ENCODE peak calls at places on chromosomes 3 and 15, in six cellular contexts. S is foreskin fibroblast, E is BJ, P is aorta, F is choroid plexus epithelial cell, D is skeletal muscle cell. A is an unnamed sample.

GRCh38 chr3:4906107-4906621 is 73.1 kb upstream of the BHLHE40 start:
- DNase-seq in S (no peak), E (no peak), P (no peak), F (peak), D (peak), A (peak)

GRCh38 chr3:10198761-10199688 is 34.3 kb downstream of the IRAK2 start:
- DNase-seq in S (no peak), E (no peak), P (peak), F (peak), D (peak), A (peak)

GRCh38 chr15:90680371-90680935 is 36.7 kb upstream of the BLM start:
- DNase-seq in S (peak), E (peak), P (peak), F (peak), D (peak), A (peak)

GRCh38 chr3:29347412-29347811 is 66.5 kb downstream of the RBMS3 start:
- DNase-seq in S (no peak), E (no peak), P (no peak), F (no peak), D (no peak), A (no peak)

GRCh38 chr3:9194509-9195184 is 54.8 kb downstream of the SRGAP3 start:
- DNase-seq in S (no peak), E (no peak), P (no peak), F (no peak), D (no peak), A (no peak)

GRCh38 chr15:80186597-80186996 is 33.8 kb downstream of the FAH start:
- DNase-seq in S (no peak), E (no peak), P (no peak), F (no peak), D (no peak), A (no peak)

GRCh38 chr15:48579945-48580671 is 65.4 kb downstream of the FBN1 start:
- DNase-seq in S (no peak), E (no peak), P (no peak), F (peak), D (no peak), A (peak)

GRCh38 chr3:71001303-71001702 is 582.2 kb downstream of the FOXP1 start:
- DNase-seq in S (no peak), E (no peak), P (no peak), F (peak), D (no peak), A (no peak)

GRCh38 chr3:116161570-116162290 is 283.6 kb downstream of the LSAMP start:
- DNase-seq in S (no peak), E (no peak), P (no peak), F (no peak), D (no peak), A (no peak)

GRCh38 chr3:178097576-178097975 is 438.7 kb upstream of the KCNMB2 start:
- DNase-seq in S (peak), E (peak), P (no peak), F (peak), D (peak), A (peak)

GRCh38 chr15:65666257-65666656 is 44.5 kb downstream of the SLC24A1 start:
- DNase-seq in S (peak), E (peak), P (no peak), F (peak), D (no peak), A (peak)

GRCh38 chr15:70169147-70169546 is 71.4 kb upstream of the TLE3 start:
- DNase-seq in S (no peak), E (no peak), P (no peak), F (no peak), D (no peak), A (no peak)

GRCh38 chr3:14147063-14147435 is 22.2 kb downstream of the TMEM43 start:
- DNase-seq in S (no peak), E (no peak), P (no peak), F (no peak), D (no peak), A (no peak)

GRCh38 chr3:16476636-16477035 is 36.9 kb downstream of the RFTN1 start:
- DNase-seq in S (peak), E (peak), P (no peak), F (peak), D (peak), A (peak)

GRCh38 chr3:141643816-141644215 is 94.3 kb upstream of the RNF7 start:
- DNase-seq in S (no peak), E (no peak), P (no peak), F (no peak), D (no peak), A (no peak)

GRCh38 chr3:128466840-128467541 is at the start of gene DNAJB8:
- DNase-seq in S (no peak), E (no peak), P (no peak), F (no peak), D (no peak), A (no peak)

GRCh38 chr3:11641683-11642407 is 1.9 kb downstream of the VGLL4 start:
- DNase-seq in S (peak), E (peak), P (no peak), F (peak), D (no peak), A (peak)

GRCh38 chr3:186596568-186597287 is 16.1 kb upstream of the AHSG start:
- DNase-seq in S (no peak), E (no peak), P (no peak), F (peak), D (no peak), A (peak)

GRCh38 chr3:8443829-8444791 is 57.5 kb upstream of the LMCD1 start:
- DNase-seq in S (peak), E (peak), P (peak), F (peak), D (peak), A (peak)

GRCh38 chr3:139935071-139935865 is at the start of gene CLSTN2:
- DNase-seq in S (peak), E (no peak), P (peak), F (peak), D (no peak), A (peak)

GRCh38 chr3:17771177-17772048 is 29.0 kb upstream of the TBC1D5 start:
- DNase-seq in S (no peak), E (no peak), P (no peak), F (peak), D (no peak), A (peak)

GRCh38 chr15:60381148-60381788 is 16.5 kb downstream of the ANXA2 start:
- DNase-seq in S (no peak), E (no peak), P (no peak), F (no peak), D (no peak), A (peak)

GRCh38 chr3:174862101-174862500 is 3.0 kb downstream of the NAALADL2 start:
- DNase-seq in S (no peak), E (no peak), P (no peak), F (peak), D (no peak), A (no peak)

GRCh38 chr3:16102905-16103364 is 71.5 kb upstream of the GALNT15 start:
- DNase-seq in S (peak), E (peak), P (no peak), F (peak), D (peak), A (peak)

GRCh38 chr3:25384471-25384870 is 43.6 kb upstream of the RARB start:
- DNase-seq in S (no peak), E (no peak), P (no peak), F (no peak), D (no peak), A (no peak)

GRCh38 chr3:134636406-134636805 is 14.4 kb downstream of the KY start:
- DNase-seq in S (no peak), E (no peak), P (no peak), F (no peak), D (no peak), A (no peak)

GRCh38 chr15:48556159-48556897 is 89.2 kb downstream of the FBN1 start:
- DNase-seq in S (no peak), E (no peak), P (no peak), F (no peak), D (no peak), A (peak)

GRCh38 chr3:75325716-75326115 is 338.4 kb upstream of the FRG2C start:
- DNase-seq in S (no peak), E (no peak), P (no peak), F (no peak), D (no peak), A (no peak)

GRCh38 chr3:45915518-45916231 is 27.6 kb upstream of the CXCR6 start:
- DNase-seq in S (peak), E (peak), P (no peak), F (peak), D (peak), A (peak)

GRCh38 chr3:2727566-2728318 is 382.4 kb downstream of the IL5RA start:
- DNase-seq in S (no peak), E (no peak), P (no peak), F (no peak), D (no peak), A (no peak)

GRCh38 chr3:64561503-64561810 is 126.3 kb downstream of the ADAMTS9 start:
- DNase-seq in S (no peak), E (no peak), P (no peak), F (no peak), D (no peak), A (no peak)

GRCh38 chr3:100777271-100777670 is 68.0 kb downstream of the TFG start:
- DNase-seq in S (peak), E (no peak), P (no peak), F (peak), D (no peak), A (peak)

GRCh38 chr3:42660898-42661297 is 7.4 kb downstream of the ZBTB47 start:
- DNase-seq in S (no peak), E (no peak), P (no peak), F (no peak), D (no peak), A (no peak)

GRCh38 chr15:80588801-80589200 is 106.3 kb upstream of the ABHD17C start:
- DNase-seq in S (peak), E (peak), P (no peak), F (peak), D (peak), A (peak)

GRCh38 chr3:178802993-178803693 is 266.9 kb downstream of the KCNMB2 start:
- DNase-seq in S (peak), E (no peak), P (no peak), F (no peak), D (no peak), A (peak)

GRCh38 chr3:108293858-108294257 is 2.5 kb upstream of the HHLA2 start:
- DNase-seq in S (no peak), E (no peak), P (no peak), F (no peak), D (no peak), A (no peak)

GRCh38 chr15:69154684-69155083 is 5.8 kb upstream of the GLCE start:
- DNase-seq in S (peak), E (peak), P (no peak), F (peak), D (peak), A (peak)

GRCh38 chr15:70252056-70252935 is 154.6 kb upstream of the TLE3 start:
- DNase-seq in S (no peak), E (no peak), P (no peak), F (no peak), D (no peak), A (no peak)

GRCh38 chr15:88400591-88400990 is 66.6 kb downstream of the MRPL46 start:
- DNase-seq in S (no peak), E (no peak), P (no peak), F (no peak), D (no peak), A (no peak)
- H3K4me3 ChIP-seq in S (no peak), E (no peak), P (no peak), F (no peak), D (no peak), A (no peak)

GRCh38 chr3:195897081-195897852 is 11.1 kb downstream of the TNK2 start:
- DNase-seq in S (peak), E (no peak), P (peak), F (peak), D (no peak), A (peak)
- H3K4me3 ChIP-seq in S (peak), E (no peak), P (no peak), F (no peak), D (no peak), A (no peak)

GRCh38 chr3:111173328-111173900 is 101.8 kb downstream of the NECTIN3 start:
- DNase-seq in S (peak), E (no peak), P (no peak), F (peak), D (peak), A (no peak)
- H3K4me3 ChIP-seq in S (no peak), E (no peak), P (no peak), F (no peak), D (no peak), A (no peak)

DNA sequence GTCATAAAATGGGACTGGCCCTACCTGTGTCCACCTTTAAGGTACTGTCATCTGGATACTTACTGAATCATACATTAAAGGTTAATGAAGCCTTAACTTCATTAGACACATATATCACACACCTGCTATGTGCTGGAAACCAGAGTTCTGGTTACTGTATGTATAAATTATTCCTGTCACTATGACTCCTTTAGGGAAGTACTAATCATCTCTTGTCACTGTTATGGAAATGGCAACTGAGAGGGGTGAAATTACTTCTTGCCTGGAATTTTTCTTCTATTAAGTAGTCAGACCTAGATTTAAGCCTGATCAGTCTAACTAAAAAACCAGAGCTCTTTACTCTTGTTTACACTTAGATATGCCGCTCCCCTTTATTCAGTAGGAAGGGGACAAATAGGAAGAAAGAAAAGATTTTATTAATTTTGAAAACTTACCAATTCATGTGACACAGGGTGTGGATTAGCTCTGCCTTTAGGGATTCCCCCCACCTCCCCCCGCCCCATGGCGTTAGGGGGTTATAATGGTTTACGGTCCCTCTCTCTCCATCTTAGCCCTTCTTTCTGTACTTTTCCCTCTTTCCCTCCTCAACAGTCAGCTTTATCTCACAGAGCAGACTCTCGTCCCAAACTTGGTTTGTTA is 152.6 kb downstream of the KLHL25 start:
- DNase-seq in S (no peak), E (no peak), P (peak), F (no peak), D (no peak), A (no peak)
- H3K4me3 ChIP-seq in S (no peak), E (no peak), P (peak), F (no peak), D (no peak), A (no peak)

DNA sequence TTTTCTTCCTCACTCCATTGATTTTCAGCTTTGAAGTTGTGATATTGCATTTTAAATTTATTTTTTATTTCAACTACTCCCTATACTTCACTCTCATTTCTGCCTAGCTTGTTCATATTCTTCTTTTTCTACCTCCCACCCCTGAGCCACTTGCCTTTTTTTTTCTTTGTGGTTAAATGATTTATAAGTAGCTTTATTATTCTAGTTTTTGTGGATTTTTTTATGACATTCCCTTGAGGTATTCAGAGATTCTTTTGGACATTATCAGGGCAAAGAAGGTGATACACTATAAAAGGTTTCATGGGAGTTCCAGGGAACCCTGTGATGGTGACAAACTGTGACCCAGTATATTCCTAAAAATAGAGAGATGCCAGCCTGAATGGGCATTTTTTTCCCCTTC is 3.3 kb downstream of the C15orf61 start:
- DNase-seq in S (no peak), E (no peak), P (no peak), F (no peak), D (no peak), A (no peak)
- H3K4me3 ChIP-seq in S (no peak), E (no peak), P (no peak), F (no peak), D (no peak), A (no peak)

GRCh38 chr3:53775018-53775417 is 71.2 kb downstream of the CHDH start:
- DNase-seq in S (no peak), E (no peak), P (no peak), F (no peak), D (no peak), A (no peak)
- H3K4me3 ChIP-seq in S (no peak), E (no peak), P (no peak), F (no peak), D (no peak), A (no peak)

GRCh38 chr3:150407818-150408231 is 273 bp upstream of the TSC22D2 start:
- DNase-seq in S (no peak), E (no peak), P (peak), F (peak), D (no peak), A (peak)
- H3K4me3 ChIP-seq in S (peak), E (peak), P (peak), F (peak), D (peak), A (peak)

GRCh38 chr3:73808862-73809509 is 184.2 kb upstream of the PDZRN3 start:
- DNase-seq in S (no peak), E (no peak), P (no peak), F (no peak), D (no peak), A (no peak)

GRCh38 chr3:73813978-73814292 is 189.2 kb upstream of the PDZRN3 start:
- DNase-seq in S (no peak), E (no peak), P (no peak), F (no peak), D (no peak), A (no peak)

GRCh38 chr3:73815966-73816365 is 191.2 kb upstream of the PDZRN3 start:
- DNase-seq in S (no peak), E (no peak), P (no peak), F (no peak), D (no peak), A (no peak)

GRCh38 chr3:73812054-73812453 is 187.3 kb upstream of the PDZRN3 start:
- DNase-seq in S (no peak), E (no peak), P (no peak), F (no peak), D (no peak), A (no peak)

GRCh38 chr3:73813291-73813977 is 188.7 kb upstream of the PDZRN3 start:
- DNase-seq in S (no peak), E (no peak), P (no peak), F (peak), D (peak), A (peak)
- H3K4me3 ChIP-seq in S (no peak), E (no peak), P (no peak), F (peak), D (no peak), A (no peak)

DNA sequence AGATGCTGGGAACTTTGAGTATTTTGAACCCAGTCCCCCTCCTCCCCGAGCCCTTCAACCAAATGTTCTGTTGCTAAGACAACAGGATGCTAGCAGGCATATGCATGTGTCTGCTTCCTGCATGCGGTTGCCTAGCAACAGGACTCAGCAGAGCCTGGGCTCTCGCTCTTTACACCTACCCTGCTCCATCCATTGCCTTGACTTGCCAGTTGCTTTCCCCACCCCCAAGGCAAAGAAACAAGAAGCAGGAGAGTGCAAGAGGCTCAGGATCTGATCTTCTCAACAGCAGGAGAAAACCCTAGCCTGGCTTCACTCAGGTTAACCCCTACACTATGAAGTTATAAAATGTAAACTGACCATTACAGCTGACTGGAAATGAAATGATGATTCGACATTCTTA is 393.0 kb downstream of the IGSF11 start:
- DNase-seq in S (no peak), E (no peak), P (no peak), F (no peak), D (no peak), A (no peak)
- H3K4me3 ChIP-seq in S (no peak), E (no peak), P (no peak), F (no peak), D (no peak), A (no peak)

GRCh38 chr15:50506121-50506520 is 40.3 kb downstream of the USP50 start:
- DNase-seq in S (no peak), E (no peak), P (no peak), F (peak), D (no peak), A (peak)
- H3K4me3 ChIP-seq in S (no peak), E (no peak), P (no peak), F (no peak), D (no peak), A (no peak)